ENCODE peak calls at places on chromosomes 2 and 18, in eight cellular contexts. One of them, this sample, is unnamed.

GRCh38 chr2:9473985-9474360 is 378 bp upstream of the IAH1 start:
- DNase-seq in OCI-LY7: no peak
- DNase-seq in mesothelial cell of epicardium: peak; percentile 47
- DNase-seq in WERI-Rb-1: peak; percentile 14
- DNase-seq in CD8-positive, alpha-beta T cell: peak; percentile 49
- DNase-seq in keratinocyte: no peak
- DNase-seq in HCT116: no peak
- DNase-seq in cardiac muscle cell: peak; percentile 15
- DNase-seq in this sample: peak; percentile 68

GRCh38 chr18:10029711-10030110 is 115.9 kb downstream of the VAPA start:
- DNase-seq in OCI-LY7: no peak
- DNase-seq in mesothelial cell of epicardium: no peak
- DNase-seq in WERI-Rb-1: no peak
- DNase-seq in CD8-positive, alpha-beta T cell: no peak
- DNase-seq in keratinocyte: no peak
- DNase-seq in HCT116: no peak
- DNase-seq in cardiac muscle cell: no peak
- DNase-seq in this sample: no peak

GRCh38 chr2:696999-697627 is 19.9 kb upstream of the TMEM18 start:
- DNase-seq in OCI-LY7: no peak
- DNase-seq in mesothelial cell of epicardium: no peak
- DNase-seq in WERI-Rb-1: no peak
- DNase-seq in CD8-positive, alpha-beta T cell: no peak
- DNase-seq in keratinocyte: no peak
- DNase-seq in HCT116: peak; percentile 31
- DNase-seq in cardiac muscle cell: no peak
- DNase-seq in this sample: no peak

GRCh38 chr2:234329202-234329930 is 167.5 kb downstream of the ARL4C start:
- DNase-seq in OCI-LY7: no peak
- DNase-seq in mesothelial cell of epicardium: peak; percentile 21
- DNase-seq in WERI-Rb-1: no peak
- DNase-seq in CD8-positive, alpha-beta T cell: no peak
- DNase-seq in keratinocyte: no peak
- DNase-seq in HCT116: no peak
- DNase-seq in cardiac muscle cell: no peak
- DNase-seq in this sample: no peak

GRCh38 chr2:239035361-239035814 is 187.5 kb downstream of the TWIST2 start:
- DNase-seq in OCI-LY7: peak; percentile 35
- DNase-seq in mesothelial cell of epicardium: peak; percentile 77
- DNase-seq in WERI-Rb-1: peak; percentile 50
- DNase-seq in CD8-positive, alpha-beta T cell: peak; percentile 56
- DNase-seq in keratinocyte: no peak
- DNase-seq in HCT116: peak; percentile 4
- DNase-seq in cardiac muscle cell: no peak
- DNase-seq in this sample: peak; percentile 93

GRCh38 chr2:10215393-10215935 is 87.2 kb upstream of the HPCAL1 start:
- DNase-seq in OCI-LY7: no peak
- DNase-seq in mesothelial cell of epicardium: no peak
- DNase-seq in WERI-Rb-1: no peak
- DNase-seq in CD8-positive, alpha-beta T cell: no peak
- DNase-seq in keratinocyte: no peak
- DNase-seq in HCT116: no peak
- DNase-seq in cardiac muscle cell: no peak
- DNase-seq in this sample: no peak

GRCh38 chr2:70111752-70112591 is 24.7 kb downstream of the PCBP1 start:
- DNase-seq in OCI-LY7: no peak
- DNase-seq in mesothelial cell of epicardium: no peak
- DNase-seq in WERI-Rb-1: no peak
- DNase-seq in CD8-positive, alpha-beta T cell: no peak
- DNase-seq in keratinocyte: no peak
- DNase-seq in HCT116: no peak
- DNase-seq in cardiac muscle cell: no peak
- DNase-seq in this sample: no peak

GRCh38 chr2:185979546-185980071 is 241.0 kb downstream of the FSIP2 start:
- DNase-seq in OCI-LY7: no peak
- DNase-seq in mesothelial cell of epicardium: no peak
- DNase-seq in WERI-Rb-1: no peak
- DNase-seq in CD8-positive, alpha-beta T cell: no peak
- DNase-seq in keratinocyte: peak; percentile 60
- DNase-seq in HCT116: peak; percentile 57
- DNase-seq in cardiac muscle cell: no peak
- DNase-seq in this sample: no peak

GRCh38 chr2:64325852-64326577 is 127.9 kb upstream of the LGALSL start:
- DNase-seq in OCI-LY7: peak; percentile 70
- DNase-seq in mesothelial cell of epicardium: no peak
- DNase-seq in WERI-Rb-1: peak; percentile 7
- DNase-seq in CD8-positive, alpha-beta T cell: peak; percentile 27
- DNase-seq in keratinocyte: no peak
- DNase-seq in HCT116: no peak
- DNase-seq in cardiac muscle cell: no peak
- DNase-seq in this sample: peak; percentile 81

GRCh38 chr18:52045946-52046345 is 294.1 kb upstream of the DCC start:
- DNase-seq in OCI-LY7: no peak
- DNase-seq in mesothelial cell of epicardium: no peak
- DNase-seq in WERI-Rb-1: no peak
- DNase-seq in CD8-positive, alpha-beta T cell: no peak
- DNase-seq in keratinocyte: no peak
- DNase-seq in HCT116: no peak
- DNase-seq in cardiac muscle cell: no peak
- DNase-seq in this sample: no peak

GRCh38 chr2:47510745-47511144 is 107.8 kb downstream of the MSH2 start:
- DNase-seq in OCI-LY7: peak; percentile 27
- DNase-seq in mesothelial cell of epicardium: no peak
- DNase-seq in WERI-Rb-1: no peak
- DNase-seq in CD8-positive, alpha-beta T cell: no peak
- DNase-seq in keratinocyte: no peak
- DNase-seq in HCT116: no peak
- DNase-seq in cardiac muscle cell: no peak
- DNase-seq in this sample: no peak

GRCh38 chr2:9291331-9291730 is 84.7 kb downstream of the ASAP2 start:
- DNase-seq in OCI-LY7: no peak
- DNase-seq in mesothelial cell of epicardium: no peak
- DNase-seq in WERI-Rb-1: no peak
- DNase-seq in CD8-positive, alpha-beta T cell: no peak
- DNase-seq in keratinocyte: no peak
- DNase-seq in HCT116: no peak
- DNase-seq in cardiac muscle cell: no peak
- DNase-seq in this sample: no peak

GRCh38 chr2:224098473-224098872 is 59.4 kb upstream of the SERPINE2 start:
- DNase-seq in OCI-LY7: no peak
- DNase-seq in mesothelial cell of epicardium: no peak
- DNase-seq in WERI-Rb-1: no peak
- DNase-seq in CD8-positive, alpha-beta T cell: no peak
- DNase-seq in keratinocyte: no peak
- DNase-seq in HCT116: no peak
- DNase-seq in cardiac muscle cell: no peak
- DNase-seq in this sample: no peak

GRCh38 chr2:120936476-120937334 is 201.0 kb downstream of the GLI2 start:
- DNase-seq in OCI-LY7: no peak
- DNase-seq in mesothelial cell of epicardium: no peak
- DNase-seq in WERI-Rb-1: no peak
- DNase-seq in CD8-positive, alpha-beta T cell: no peak
- DNase-seq in keratinocyte: no peak
- DNase-seq in HCT116: no peak
- DNase-seq in cardiac muscle cell: peak; percentile 56
- DNase-seq in this sample: no peak

GRCh38 chr2:7368211-7368610 is 451.0 kb downstream of the RNF144A start:
- DNase-seq in OCI-LY7: no peak
- DNase-seq in mesothelial cell of epicardium: no peak
- DNase-seq in WERI-Rb-1: no peak
- DNase-seq in CD8-positive, alpha-beta T cell: no peak
- DNase-seq in keratinocyte: no peak
- DNase-seq in HCT116: no peak
- DNase-seq in cardiac muscle cell: no peak
- DNase-seq in this sample: no peak

GRCh38 chr2:126893153-126893552 is 5.5 kb upstream of the TEX51 start:
- DNase-seq in OCI-LY7: no peak
- DNase-seq in mesothelial cell of epicardium: no peak
- DNase-seq in WERI-Rb-1: no peak
- DNase-seq in CD8-positive, alpha-beta T cell: no peak
- DNase-seq in keratinocyte: no peak
- DNase-seq in HCT116: no peak
- DNase-seq in cardiac muscle cell: no peak
- DNase-seq in this sample: no peak

GRCh38 chr2:127599211-127599610 is 46.7 kb upstream of the GPR17 start:
- DNase-seq in OCI-LY7: no peak
- DNase-seq in mesothelial cell of epicardium: no peak
- DNase-seq in WERI-Rb-1: no peak
- DNase-seq in CD8-positive, alpha-beta T cell: no peak
- DNase-seq in keratinocyte: no peak
- DNase-seq in HCT116: no peak
- DNase-seq in cardiac muscle cell: no peak
- DNase-seq in this sample: no peak

GRCh38 chr18:79882522-79883241 is 68.8 kb downstream of the SLC66A2 start:
- DNase-seq in OCI-LY7: no peak
- DNase-seq in mesothelial cell of epicardium: no peak
- DNase-seq in WERI-Rb-1: peak; percentile 9
- DNase-seq in CD8-positive, alpha-beta T cell: no peak
- DNase-seq in keratinocyte: no peak
- DNase-seq in HCT116: no peak
- DNase-seq in cardiac muscle cell: no peak
- DNase-seq in this sample: no peak

GRCh38 chr2:85754313-85755095 is 713 bp downstream of the ATOH8 start:
- DNase-seq in OCI-LY7: no peak
- DNase-seq in mesothelial cell of epicardium: peak; percentile 71
- DNase-seq in WERI-Rb-1: peak; percentile 36
- DNase-seq in CD8-positive, alpha-beta T cell: no peak
- DNase-seq in keratinocyte: no peak
- DNase-seq in HCT116: no peak
- DNase-seq in cardiac muscle cell: peak; percentile 65
- DNase-seq in this sample: peak; percentile 60

GRCh38 chr2:44836174-44836573 is 105.3 kb upstream of the SIX3 start:
- DNase-seq in OCI-LY7: no peak
- DNase-seq in mesothelial cell of epicardium: no peak
- DNase-seq in WERI-Rb-1: no peak
- DNase-seq in CD8-positive, alpha-beta T cell: no peak
- DNase-seq in keratinocyte: no peak
- DNase-seq in HCT116: no peak
- DNase-seq in cardiac muscle cell: no peak
- DNase-seq in this sample: no peak

GRCh38 chr2:181581534-181581933 is 75.4 kb downstream of the CERKL start:
- DNase-seq in OCI-LY7: no peak
- DNase-seq in mesothelial cell of epicardium: no peak
- DNase-seq in WERI-Rb-1: peak; percentile 56
- DNase-seq in CD8-positive, alpha-beta T cell: no peak
- DNase-seq in keratinocyte: no peak
- DNase-seq in HCT116: no peak
- DNase-seq in cardiac muscle cell: no peak
- DNase-seq in this sample: no peak

GRCh38 chr2:77649856-77650255 is 127.7 kb upstream of the LRRTM4 start:
- DNase-seq in OCI-LY7: no peak
- DNase-seq in mesothelial cell of epicardium: no peak
- DNase-seq in WERI-Rb-1: no peak
- DNase-seq in CD8-positive, alpha-beta T cell: no peak
- DNase-seq in keratinocyte: no peak
- DNase-seq in HCT116: no peak
- DNase-seq in cardiac muscle cell: peak; percentile 32
- DNase-seq in this sample: no peak
- TF ChIP-seq CTCF in OCI-LY7: no peak
- TF ChIP-seq CTCF in mesothelial cell of epicardium: no peak
- TF ChIP-seq CTCF in WERI-Rb-1: no peak
- TF ChIP-seq CTCF in CD8-positive, alpha-beta T cell: no peak
- TF ChIP-seq CTCF in keratinocyte: no peak
- TF ChIP-seq CTCF in HCT116: no peak
- TF ChIP-seq CTCF in cardiac muscle cell: no peak
- TF ChIP-seq CTCF in this sample: no peak

GRCh38 chr2:72581560-72582181 is 244.2 kb downstream of the EXOC6B start:
- DNase-seq in OCI-LY7: no peak
- DNase-seq in mesothelial cell of epicardium: no peak
- DNase-seq in WERI-Rb-1: peak; percentile 9
- DNase-seq in CD8-positive, alpha-beta T cell: no peak
- DNase-seq in keratinocyte: no peak
- DNase-seq in HCT116: no peak
- DNase-seq in cardiac muscle cell: no peak
- DNase-seq in this sample: no peak

GRCh38 chr2:72583376-72583775 is 242.5 kb downstream of the EXOC6B start:
- DNase-seq in OCI-LY7: no peak
- DNase-seq in mesothelial cell of epicardium: no peak
- DNase-seq in WERI-Rb-1: no peak
- DNase-seq in CD8-positive, alpha-beta T cell: no peak
- DNase-seq in keratinocyte: no peak
- DNase-seq in HCT116: no peak
- DNase-seq in cardiac muscle cell: no peak
- DNase-seq in this sample: no peak

GRCh38 chr2:72576459-72576858 is 249.4 kb downstream of the EXOC6B start:
- DNase-seq in OCI-LY7: no peak
- DNase-seq in mesothelial cell of epicardium: no peak
- DNase-seq in WERI-Rb-1: no peak
- DNase-seq in CD8-positive, alpha-beta T cell: no peak
- DNase-seq in keratinocyte: no peak
- DNase-seq in HCT116: no peak
- DNase-seq in cardiac muscle cell: no peak
- DNase-seq in this sample: no peak

GRCh38 chr2:72576861-72577260 is 249.0 kb downstream of the EXOC6B start:
- DNase-seq in OCI-LY7: no peak
- DNase-seq in mesothelial cell of epicardium: no peak
- DNase-seq in WERI-Rb-1: no peak
- DNase-seq in CD8-positive, alpha-beta T cell: no peak
- DNase-seq in keratinocyte: no peak
- DNase-seq in HCT116: no peak
- DNase-seq in cardiac muscle cell: no peak
- DNase-seq in this sample: no peak

GRCh38 chr2:72579595-72580180 is 246.1 kb downstream of the EXOC6B start:
- DNase-seq in OCI-LY7: peak; percentile 44
- DNase-seq in mesothelial cell of epicardium: no peak
- DNase-seq in WERI-Rb-1: no peak
- DNase-seq in CD8-positive, alpha-beta T cell: no peak
- DNase-seq in keratinocyte: no peak
- DNase-seq in HCT116: peak; percentile 26
- DNase-seq in cardiac muscle cell: peak; percentile 44
- DNase-seq in this sample: peak; percentile 14
- TF ChIP-seq CTCF in OCI-LY7: peak; percentile 87
- TF ChIP-seq CTCF in mesothelial cell of epicardium: peak; percentile 62
- TF ChIP-seq CTCF in WERI-Rb-1: peak; percentile 33
- TF ChIP-seq CTCF in CD8-positive, alpha-beta T cell: peak; percentile 47
- TF ChIP-seq CTCF in keratinocyte: peak; percentile 38
- TF ChIP-seq CTCF in HCT116: peak; percentile 74
- TF ChIP-seq CTCF in cardiac muscle cell: peak; percentile 57
- TF ChIP-seq CTCF in this sample: no peak

GRCh38 chr2:84424152-84424551 is 34.9 kb downstream of the SUCLG1 start:
- DNase-seq in OCI-LY7: peak; percentile 2
- DNase-seq in mesothelial cell of epicardium: no peak
- DNase-seq in WERI-Rb-1: no peak
- DNase-seq in CD8-positive, alpha-beta T cell: no peak
- DNase-seq in keratinocyte: no peak
- DNase-seq in HCT116: no peak
- DNase-seq in cardiac muscle cell: peak; percentile 5
- DNase-seq in this sample: no peak
- TF ChIP-seq CTCF in OCI-LY7: peak; percentile 77
- TF ChIP-seq CTCF in mesothelial cell of epicardium: peak; percentile 54
- TF ChIP-seq CTCF in WERI-Rb-1: peak; percentile 34
- TF ChIP-seq CTCF in CD8-positive, alpha-beta T cell: peak; percentile 41
- TF ChIP-seq CTCF in keratinocyte: peak; percentile 40
- TF ChIP-seq CTCF in HCT116: peak; percentile 4
- TF ChIP-seq CTCF in cardiac muscle cell: peak; percentile 55
- TF ChIP-seq CTCF in this sample: no peak

DNA sequence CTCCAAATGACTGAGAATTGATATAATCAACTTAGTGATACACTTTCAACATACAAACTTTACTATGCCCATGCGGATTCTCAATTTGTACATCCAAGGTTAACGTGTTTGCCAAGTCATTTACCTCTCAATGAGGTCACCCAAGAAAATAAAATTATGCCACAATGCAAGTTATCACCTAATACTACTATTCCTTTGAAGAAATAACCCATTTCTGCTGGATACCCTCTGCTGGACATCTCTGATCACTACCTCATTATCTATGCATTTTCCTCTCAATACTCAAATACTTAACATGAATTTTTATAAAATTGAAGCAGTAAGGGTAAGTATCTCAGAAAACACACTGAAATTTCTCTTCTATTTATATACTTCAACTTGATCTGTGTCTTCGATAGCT is 12.7 kb downstream of the HNRNPLL start:
- DNase-seq in OCI-LY7: no peak
- DNase-seq in mesothelial cell of epicardium: no peak
- DNase-seq in WERI-Rb-1: no peak
- DNase-seq in CD8-positive, alpha-beta T cell: no peak
- DNase-seq in keratinocyte: no peak
- DNase-seq in HCT116: no peak
- DNase-seq in cardiac muscle cell: no peak
- DNase-seq in this sample: no peak
- TF ChIP-seq CTCF in OCI-LY7: peak; percentile 56
- TF ChIP-seq CTCF in mesothelial cell of epicardium: peak; percentile 26
- TF ChIP-seq CTCF in WERI-Rb-1: no peak
- TF ChIP-seq CTCF in CD8-positive, alpha-beta T cell: no peak
- TF ChIP-seq CTCF in keratinocyte: no peak
- TF ChIP-seq CTCF in HCT116: peak; percentile 13
- TF ChIP-seq CTCF in cardiac muscle cell: peak; percentile 24
- TF ChIP-seq CTCF in this sample: no peak

This sample was measured in GM20000.